ENCODE peak calls at places on chromosomes 3 and 15, in nine cellular contexts. U, D, B, X, M, A, F, P and G are unnamed samples.
A peak's percentile ranks its signal among the peaks of the same experiment; 100 is the strongest.

GRCh38 chr3:6717026-6717943 is 143.6 kb upstream of the GRM7 start:
- DNase-seq in U (no peak), D (no peak), B (peak; percentile 34), X (no peak), M (peak; percentile 27), A (no peak), F (no peak), P (peak; percentile 89), G (no peak)

GRCh38 chr3:81554348-81554747 is 207.1 kb downstream of the GBE1 start:
- DNase-seq in U (no peak), D (peak; percentile 51), B (no peak), X (no peak), M (no peak), A (no peak), F (no peak), P (peak; percentile 18), G (no peak)

GRCh38 chr3:151431940-151432339 is 28.9 kb downstream of the IGSF10 start:
- DNase-seq in U (no peak), D (no peak), B (no peak), X (no peak), M (no peak), A (no peak), F (no peak), P (no peak), G (no peak)

GRCh38 chr15:61871926-61872522 is 188.2 kb downstream of the VPS13C start:
- DNase-seq in U (peak; percentile 46), D (peak; percentile 47), B (peak; percentile 49), X (peak; percentile 29), M (peak; percentile 8), A (no peak), F (no peak), P (peak; percentile 13), G (no peak)

GRCh38 chr3:10205461-10206165 is 40.9 kb downstream of the IRAK2 start:
- DNase-seq in U (no peak), D (no peak), B (no peak), X (peak; percentile 36), M (no peak), A (no peak), F (no peak), P (no peak), G (no peak)

GRCh38 chr15:90706394-90707327 is 10.5 kb upstream of the BLM start:
- DNase-seq in U (no peak), D (no peak), B (peak; percentile 70), X (peak; percentile 57), M (no peak), A (no peak), F (no peak), P (no peak), G (no peak)

GRCh38 chr3:27756877-27757276 is 34.8 kb upstream of the EOMES start:
- DNase-seq in U (no peak), D (no peak), B (no peak), X (no peak), M (no peak), A (no peak), F (no peak), P (no peak), G (no peak)

GRCh38 chr15:88904808-88905327 is 8.3 kb downstream of the MFGE8 start:
- DNase-seq in U (peak; percentile 87), D (peak; percentile 71), B (peak; percentile 80), X (peak; percentile 79), M (peak; percentile 86), A (peak; percentile 80), F (peak; percentile 92), P (peak; percentile 84), G (peak; percentile 97)

GRCh38 chr3:79947469-79947868 is 179.7 kb upstream of the ROBO1 start:
- DNase-seq in U (no peak), D (no peak), B (no peak), X (no peak), M (no peak), A (no peak), F (no peak), P (no peak), G (no peak)

GRCh38 chr3:5698851-5699250 is 511.3 kb downstream of the EDEM1 start:
- DNase-seq in U (no peak), D (no peak), B (no peak), X (no peak), M (no peak), A (no peak), F (no peak), P (no peak), G (no peak)

GRCh38 chr15:47762621-47763020 is 45.3 kb downstream of the SEMA6D start:
- DNase-seq in U (no peak), D (no peak), B (peak; percentile 34), X (no peak), M (no peak), A (no peak), F (no peak), P (no peak), G (no peak)

GRCh38 chr3:12518266-12519028 is 26.9 kb downstream of the MKRN2OS start:
- DNase-seq in U (no peak), D (no peak), B (no peak), X (no peak), M (no peak), A (no peak), F (no peak), P (no peak), G (no peak)

GRCh38 chr15:46014532-46014931 is 379.7 kb downstream of the SQOR start:
- DNase-seq in U (no peak), D (no peak), B (no peak), X (no peak), M (no peak), A (no peak), F (no peak), P (no peak), G (no peak)

GRCh38 chr15:35195649-35196048 is 110.6 kb upstream of the NANOGP8 start:
- DNase-seq in U (no peak), D (no peak), B (no peak), X (no peak), M (no peak), A (no peak), F (no peak), P (no peak), G (no peak)

GRCh38 chr3:192082733-192083660 is 622.0 kb downstream of the PYDC2 start:
- DNase-seq in U (no peak), D (no peak), B (no peak), X (no peak), M (peak; percentile 21), A (no peak), F (no peak), P (peak; percentile 75), G (no peak)

GRCh38 chr15:73906346-73907017 is 19.8 kb upstream of the LOXL1 start:
- DNase-seq in U (no peak), D (no peak), B (no peak), X (no peak), M (no peak), A (no peak), F (no peak), P (no peak), G (no peak)

GRCh38 chr15:68712886-68713285 is 107.8 kb downstream of the ANP32A start:
- DNase-seq in U (no peak), D (no peak), B (no peak), X (no peak), M (no peak), A (no peak), F (no peak), P (no peak), G (no peak)

GRCh38 chr3:5010140-5010539 is 30.9 kb downstream of the BHLHE40 start:
- DNase-seq in U (no peak), D (no peak), B (no peak), X (no peak), M (no peak), A (no peak), F (no peak), P (no peak), G (no peak)

GRCh38 chr3:4099607-4100006 is 203.6 kb upstream of the SETMAR start:
- DNase-seq in U (no peak), D (no peak), B (no peak), X (no peak), M (no peak), A (no peak), F (no peak), P (no peak), G (no peak)

GRCh38 chr15:101207867-101208288 is 44.0 kb downstream of the CHSY1 start:
- DNase-seq in U (no peak), D (peak; percentile 90), B (no peak), X (no peak), M (no peak), A (no peak), F (no peak), P (no peak), G (no peak)

GRCh38 chr3:196254376-196255283 is 32.9 kb downstream of the PCYT1A start:
- DNase-seq in U (no peak), D (no peak), B (no peak), X (no peak), M (no peak), A (no peak), F (no peak), P (no peak), G (no peak)

GRCh38 chr3:179037361-179037760 is 34.2 kb downstream of the ZMAT3 start:
- DNase-seq in U (no peak), D (peak; percentile 94), B (no peak), X (peak; percentile 2), M (no peak), A (no peak), F (peak; percentile 25), P (no peak), G (peak; percentile 39)

GRCh38 chr3:189677667-189678066 is 46.5 kb downstream of the TP63 start:
- DNase-seq in U (peak; percentile 80), D (no peak), B (no peak), X (no peak), M (no peak), A (no peak), F (no peak), P (peak; percentile 26), G (no peak)

GRCh38 chr15:77025471-77025901 is 30.6 kb downstream of the PSTPIP1 start:
- DNase-seq in U (no peak), D (no peak), B (peak; percentile 47), X (no peak), M (no peak), A (peak; percentile 6), F (no peak), P (no peak), G (peak; percentile 62)

GRCh38 chr3:97432914-97433313 is 331.6 kb upstream of the ARL6 start:
- DNase-seq in U (no peak), D (no peak), B (no peak), X (no peak), M (no peak), A (no peak), F (no peak), P (no peak), G (no peak)